ENCODE peak calls at places on chromosomes 5 and 9, in ten cellular contexts. F, S, P, J, M, W, L, R, V and H are unnamed samples.

GRCh38 chr9:111601237-111602018 is 2.0 kb upstream of the PTGR1 start:
- DNase-seq in F (no peak), S (no peak), P (no peak), J (no peak), M (no peak), W (no peak), L (no peak), R (no peak), V (no peak), H (no peak)

GRCh38 chr9:79663299-79663698 is 91.5 kb downstream of the TLE4 start:
- DNase-seq in F (no peak), S (no peak), P (no peak), J (no peak), M (no peak), W (no peak), L (no peak), R (no peak), V (no peak), H (no peak)

GRCh38 chr5:2205185-2205585 is 322.5 kb upstream of the IRX4 start:
- DNase-seq in F (no peak), S (no peak), P (no peak), J (no peak), M (no peak), W (peak; percentile 54), L (no peak), R (no peak), V (no peak), H (no peak)

GRCh38 chr5:151751091-151751490 is 7.3 kb downstream of the ATOX1 start:
- DNase-seq in F (no peak), S (no peak), P (no peak), J (no peak), M (peak; percentile 72), W (no peak), L (no peak), R (no peak), V (no peak), H (no peak)

GRCh38 chr9:91423785-91424402 is at the start of gene NFIL3:
- DNase-seq in F (peak; percentile 85), S (peak; percentile 88), P (peak; percentile 49), J (peak; percentile 54), M (peak; percentile 94), W (peak; percentile 85), L (peak; percentile 32), R (peak; percentile 38), V (no peak), H (peak; percentile 91)

GRCh38 chr5:142871880-142872200 is 101.7 kb downstream of the ARHGAP26 start:
- DNase-seq in F (no peak), S (no peak), P (no peak), J (no peak), M (peak; percentile 68), W (no peak), L (no peak), R (no peak), V (no peak), H (no peak)

GRCh38 chr5:10538103-10538788 is 25.6 kb upstream of the ANKRD33B start:
- DNase-seq in F (no peak), S (no peak), P (no peak), J (no peak), M (peak; percentile 43), W (no peak), L (no peak), R (no peak), V (no peak), H (peak; percentile 38)

GRCh38 chr5:22889714-22890113 is 36.6 kb upstream of the CDH12 start:
- DNase-seq in F (peak; percentile 62), S (no peak), P (no peak), J (no peak), M (no peak), W (no peak), L (no peak), R (no peak), V (no peak), H (no peak)

GRCh38 chr9:124290743-124291554 is 33.2 kb downstream of the NEK6 start:
- DNase-seq in F (no peak), S (no peak), P (no peak), J (no peak), M (no peak), W (no peak), L (no peak), R (no peak), V (no peak), H (no peak)

GRCh38 chr5:55604611-55605067 is 69.9 kb upstream of the PLPP1 start:
- DNase-seq in F (no peak), S (no peak), P (no peak), J (no peak), M (no peak), W (peak; percentile 50), L (no peak), R (no peak), V (no peak), H (no peak)

GRCh38 chr9:91374939-91375338 is 13.2 kb upstream of the AUH start:
- DNase-seq in F (no peak), S (no peak), P (no peak), J (no peak), M (no peak), W (no peak), L (no peak), R (no peak), V (no peak), H (no peak)

GRCh38 chr5:137858223-137858916 is 9.3 kb upstream of the MYOT start:
- DNase-seq in F (no peak), S (no peak), P (no peak), J (no peak), M (no peak), W (no peak), L (no peak), R (no peak), V (no peak), H (no peak)

GRCh38 chr9:131845286-131846011 is 105.6 kb upstream of the RAPGEF1 start:
- DNase-seq in F (no peak), S (no peak), P (no peak), J (no peak), M (no peak), W (no peak), L (no peak), R (no peak), V (no peak), H (no peak)

GRCh38 chr5:55920784-55921183 is 69.6 kb downstream of the IL31RA start:
- DNase-seq in F (no peak), S (no peak), P (no peak), J (no peak), M (no peak), W (peak; percentile 13), L (no peak), R (no peak), V (no peak), H (no peak)

GRCh38 chr5:177098103-177098771 is 11.5 kb downstream of the FGFR4 start:
- DNase-seq in F (no peak), S (no peak), P (no peak), J (no peak), M (no peak), W (no peak), L (no peak), R (no peak), V (no peak), H (no peak)

GRCh38 chr9:69546265-69546664 is 125.9 kb downstream of the APBA1 start:
- DNase-seq in F (peak; percentile 69), S (no peak), P (no peak), J (no peak), M (no peak), W (no peak), L (no peak), R (no peak), V (no peak), H (no peak)

GRCh38 chr5:73198833-73199592 is 26.0 kb downstream of the TMEM174 start:
- DNase-seq in F (no peak), S (no peak), P (no peak), J (no peak), M (no peak), W (no peak), L (no peak), R (no peak), V (no peak), H (no peak)

GRCh38 chr5:11468334-11469039 is 435.8 kb downstream of the CTNND2 start:
- DNase-seq in F (no peak), S (no peak), P (no peak), J (no peak), M (no peak), W (no peak), L (no peak), R (no peak), V (no peak), H (no peak)

GRCh38 chr9:98787766-98788335 is 8.5 kb downstream of the ANKS6 start:
- DNase-seq in F (no peak), S (no peak), P (no peak), J (no peak), M (no peak), W (peak; percentile 51), L (no peak), R (no peak), V (no peak), H (no peak)

GRCh38 chr5:23146183-23146582 is 293.0 kb upstream of the CDH12 start:
- DNase-seq in F (no peak), S (no peak), P (no peak), J (no peak), M (no peak), W (no peak), L (no peak), R (no peak), V (no peak), H (no peak)

GRCh38 chr9:127210851-127211730 is 53.5 kb upstream of the GARNL3 start:
- DNase-seq in F (no peak), S (no peak), P (no peak), J (no peak), M (peak; percentile 48), W (no peak), L (no peak), R (no peak), V (no peak), H (no peak)

GRCh38 chr9:15982182-15982581 is 429.3 kb downstream of the CCDC171 start:
- DNase-seq in F (no peak), S (no peak), P (no peak), J (no peak), M (no peak), W (no peak), L (no peak), R (no peak), V (no peak), H (no peak)

GRCh38 chr5:177018341-177018740 is 4.2 kb upstream of the ZNF346 start:
- DNase-seq in F (peak; percentile 81), S (no peak), P (no peak), J (no peak), M (no peak), W (no peak), L (no peak), R (no peak), V (no peak), H (no peak)

GRCh38 chr9:34332370-34332964 is 3.1 kb downstream of the NUDT2 start:
- DNase-seq in F (peak; percentile 52), S (no peak), P (no peak), J (peak; percentile 19), M (no peak), W (no peak), L (no peak), R (no peak), V (no peak), H (no peak)

GRCh38 chr5:175688352-175689146 is 30.7 kb downstream of the HRH2 start:
- DNase-seq in F (no peak), S (no peak), P (no peak), J (no peak), M (peak; percentile 35), W (no peak), L (no peak), R (no peak), V (no peak), H (no peak)

GRCh38 chr5:43075319-43076293 is 35.5 kb upstream of the ANXA2R start:
- DNase-seq in F (no peak), S (no peak), P (no peak), J (peak; percentile 29), M (no peak), W (peak; percentile 85), L (no peak), R (no peak), V (no peak), H (no peak)

GRCh38 chr5:150562832-150563231 is 54.9 kb downstream of the NDST1 start:
- DNase-seq in F (peak; percentile 4), S (no peak), P (no peak), J (no peak), M (no peak), W (no peak), L (no peak), R (no peak), V (no peak), H (no peak)

GRCh38 chr5:14109771-14110170 is 33.4 kb upstream of the TRIO start:
- DNase-seq in F (no peak), S (no peak), P (no peak), J (no peak), M (no peak), W (no peak), L (no peak), R (no peak), V (no peak), H (no peak)